ENCODE peak calls at places on chromosomes 2 and 18, in six cellular contexts. W is HEK293T, H is amygdala, Q is non-pigmented ciliary epithelial cell, T is ovary, O is astrocyte of the spinal cord. F is an unnamed sample.

GRCh38 chr2:183091954-183092345 is 13.4 kb downstream of the DUSP19 start:
- DNase-seq in W (no peak), H (no peak), Q (no peak), T (no peak), O (no peak), F (no peak)

GRCh38 chr2:163681765-163682164 is 54.0 kb downstream of the FIGN start:
- DNase-seq in W (no peak), H (no peak), Q (no peak), T (peak; percentile 61), O (peak; percentile 64), F (no peak)

GRCh38 chr2:73110622-73111299 is 2.0 kb downstream of the RAB11FIP5 start:
- DNase-seq in W (no peak), H (no peak), Q (no peak), T (no peak), O (peak; percentile 33), F (no peak)

GRCh38 chr2:185823773-185824172 is 85.2 kb downstream of the FSIP2 start:
- DNase-seq in W (no peak), H (no peak), Q (no peak), T (no peak), O (no peak), F (no peak)

GRCh38 chr2:174631009-174631981 is 33.7 kb upstream of the WIPF1 start:
- DNase-seq in W (no peak), H (no peak), Q (peak; percentile 86), T (no peak), O (peak; percentile 78), F (no peak)

GRCh38 chr18:74499633-74500032 is 3.5 kb downstream of the CNDP2 start:
- DNase-seq in W (no peak), H (peak; percentile 63), Q (no peak), T (no peak), O (no peak), F (peak; percentile 22)

GRCh38 chr18:44789704-44790103 is 109.0 kb downstream of the SETBP1 start:
- DNase-seq in W (peak; percentile 13), H (no peak), Q (no peak), T (no peak), O (peak; percentile 12), F (no peak)

GRCh38 chr2:63700276-63700675 is 111.5 kb downstream of the MDH1 start:
- DNase-seq in W (no peak), H (no peak), Q (no peak), T (no peak), O (no peak), F (no peak)

GRCh38 chr2:6913415-6914157 is 3.6 kb upstream of the RNF144A start:
- DNase-seq in W (no peak), H (no peak), Q (no peak), T (no peak), O (no peak), F (peak; percentile 51)

GRCh38 chr2:31256611-31257382 is 22.8 kb downstream of the EHD3 start:
- DNase-seq in W (no peak), H (no peak), Q (no peak), T (no peak), O (no peak), F (no peak)

GRCh38 chr2:241033346-241033987 is 35.0 kb downstream of the SNED1 start:
- DNase-seq in W (no peak), H (no peak), Q (no peak), T (no peak), O (no peak), F (no peak)

GRCh38 chr2:107585851-107586250 is 240.8 kb upstream of the RGPD4 start:
- DNase-seq in W (no peak), H (no peak), Q (peak; percentile 18), T (no peak), O (peak; percentile 54), F (no peak)

GRCh38 chr18:72544092-72544886 is at the start of gene CBLN2:
- DNase-seq in W (peak; percentile 59), H (peak; percentile 67), Q (no peak), T (no peak), O (peak; percentile 76), F (no peak)

GRCh38 chr2:37000273-37000780 is 34.0 kb upstream of the STRN start:
- DNase-seq in W (no peak), H (no peak), Q (no peak), T (no peak), O (no peak), F (no peak)

GRCh38 chr18:55384551-55385275 is 203.3 kb downstream of the TCF4 start:
- DNase-seq in W (peak; percentile 31), H (peak; percentile 26), Q (no peak), T (peak; percentile 32), O (peak; percentile 46), F (no peak)

GRCh38 chr2:217434183-217434620 is 568.6 kb downstream of the TNS1 start:
- DNase-seq in W (peak; percentile 94), H (peak; percentile 61), Q (peak; percentile 95), T (peak; percentile 91), O (peak; percentile 95), F (no peak)

GRCh38 chr2:119749405-119750066 is 10.2 kb upstream of the PTPN4 start:
- DNase-seq in W (no peak), H (no peak), Q (no peak), T (no peak), O (peak; percentile 82), F (no peak)

GRCh38 chr2:216696751-216697560 is 1.6 kb upstream of the IGFBP5 start:
- DNase-seq in W (no peak), H (no peak), Q (no peak), T (no peak), O (peak; percentile 69), F (no peak)

GRCh38 chr2:86254576-86255538 is 55.6 kb downstream of the MRPL35 start:
- DNase-seq in W (no peak), H (no peak), Q (no peak), T (no peak), O (peak; percentile 3), F (no peak)

GRCh38 chr18:59575995-59576394 is 121.2 kb downstream of the CCBE1 start:
- DNase-seq in W (no peak), H (no peak), Q (no peak), T (no peak), O (no peak), F (no peak)

GRCh38 chr2:134258684-134259408 is 5.0 kb downstream of the MGAT5 start:
- DNase-seq in W (no peak), H (peak; percentile 65), Q (no peak), T (no peak), O (no peak), F (no peak)

GRCh38 chr18:62881509-62882016 is 166.2 kb downstream of the PHLPP1 start:
- DNase-seq in W (no peak), H (no peak), Q (peak; percentile 90), T (no peak), O (peak; percentile 95), F (no peak)

GRCh38 chr2:217916504-217917254 is 86.1 kb downstream of the TNS1 start:
- DNase-seq in W (no peak), H (no peak), Q (no peak), T (peak; percentile 28), O (no peak), F (no peak)

GRCh38 chr2:215465246-215465645 is 29.4 kb upstream of the FN1 start:
- DNase-seq in W (no peak), H (no peak), Q (peak; percentile 70), T (no peak), O (no peak), F (no peak)

GRCh38 chr18:59874166-59874565 is 25.6 kb upstream of the PMAIP1 start:
- DNase-seq in W (no peak), H (no peak), Q (peak; percentile 86), T (no peak), O (peak; percentile 91), F (no peak)

GRCh38 chr2:144389151-144389929 is 130.6 kb downstream of the ZEB2 start:
- DNase-seq in W (no peak), H (no peak), Q (no peak), T (no peak), O (no peak), F (no peak)

GRCh38 chr18:35376393-35376741 is 770 bp downstream of the ZNF396 start:
- DNase-seq in W (no peak), H (no peak), Q (no peak), T (no peak), O (no peak), F (peak; percentile 1)

GRCh38 chr2:105139556-105140236 is 101.8 kb downstream of the MRPS9 start:
- DNase-seq in W (no peak), H (no peak), Q (no peak), T (no peak), O (peak; percentile 5), F (no peak)

GRCh38 chr2:232632229-232632903 is 1.0 kb upstream of the EFHD1 start:
- DNase-seq in W (no peak), H (no peak), Q (no peak), T (peak; percentile 39), O (no peak), F (no peak)

GRCh38 chr18:12692206-12692605 is 10.3 kb downstream of the CEP76 start:
- DNase-seq in W (no peak), H (no peak), Q (no peak), T (no peak), O (no peak), F (no peak)

GRCh38 chr18:24027156-24027555 is 12.6 kb downstream of the TTC39C start:
- DNase-seq in W (no peak), H (no peak), Q (no peak), T (peak; percentile 82), O (peak; percentile 78), F (no peak)

GRCh38 chr2:82811946-82812345 is 1647.1 kb downstream of the SUCLG1 start:
- DNase-seq in W (no peak), H (no peak), Q (no peak), T (no peak), O (no peak), F (no peak)

GRCh38 chr2:40096360-40096759 is 317.3 kb upstream of the THUMPD2 start:
- DNase-seq in W (no peak), H (no peak), Q (no peak), T (no peak), O (peak; percentile 65), F (no peak)

GRCh38 chr2:68901199-68901515 is 30.0 kb upstream of the BMP10 start:
- DNase-seq in W (no peak), H (no peak), Q (no peak), T (no peak), O (no peak), F (no peak)